ENCODE peak calls at places on chromosomes 11 and 22, in four cellular contexts. V is AML-193, Z is mesenchymal stem cell, S is OCI-M1. E is an unnamed sample.

GRCh38 chr11:117315285-117316196 is 515 bp downstream of the BACE1 start:
- DNase-seq in V (no peak), Z (peak; percentile 32), S (no peak), E (peak; percentile 17)

GRCh38 chr11:8338138-8338537 is 74.5 kb upstream of the LMO1 start:
- DNase-seq in V (no peak), Z (peak; percentile 41), S (peak; percentile 51), E (peak; percentile 29)

GRCh38 chr11:76626921-76627391 is 43.6 kb downstream of the LRRC32 start:
- DNase-seq in V (peak; percentile 66), Z (peak; percentile 19), S (peak; percentile 86), E (no peak)

GRCh38 chr11:61961570-61962212 is 5.7 kb downstream of the FTH1 start:
- DNase-seq in V (no peak), Z (peak; percentile 64), S (no peak), E (no peak)

GRCh38 chr11:104033134-104033533 is 3.3 kb upstream of the DDI1 start:
- DNase-seq in V (no peak), Z (peak; percentile 84), S (no peak), E (peak; percentile 9)

GRCh38 chr11:134028368-134028920 is 40.4 kb upstream of the JAM3 start:
- DNase-seq in V (no peak), Z (no peak), S (no peak), E (no peak)

GRCh38 chr22:17814830-17815229 is 40.6 kb upstream of the BID start:
- DNase-seq in V (no peak), Z (no peak), S (no peak), E (no peak)

GRCh38 chr22:43818981-43819690 is 7.0 kb upstream of the EFCAB6 start:
- DNase-seq in V (no peak), Z (no peak), S (no peak), E (no peak)

GRCh38 chr11:70715166-70715565 is 316.8 kb downstream of the CTTN start:
- DNase-seq in V (no peak), Z (no peak), S (no peak), E (no peak)

GRCh38 chr22:49244466-49245420 is 582.9 kb downstream of the BRD1 start:
- DNase-seq in V (no peak), Z (no peak), S (no peak), E (no peak)

GRCh38 chr22:17586831-17587440 is 23.6 kb downstream of the SLC25A18 start:
- DNase-seq in V (no peak), Z (no peak), S (no peak), E (no peak)

GRCh38 chr11:101482556-101483124 is 101.2 kb downstream of the TRPC6 start:
- DNase-seq in V (no peak), Z (no peak), S (no peak), E (no peak)

GRCh38 chr22:23055448-23056179 is 14.7 kb upstream of the GNAZ start:
- DNase-seq in V (no peak), Z (no peak), S (no peak), E (no peak)

GRCh38 chr11:96045622-96046456 is 121.9 kb upstream of the MTMR2 start:
- DNase-seq in V (no peak), Z (peak; percentile 40), S (no peak), E (peak; percentile 47)

GRCh38 chr22:20034143-20034542 is 13.2 kb downstream of the TANGO2 start:
- DNase-seq in V (no peak), Z (no peak), S (no peak), E (no peak)

GRCh38 chr11:112507281-112507680 is 246.6 kb upstream of the PLET1 start:
- DNase-seq in V (no peak), Z (no peak), S (no peak), E (no peak)

GRCh38 chr22:23621082-23621780 is 10.9 kb downstream of the DRICH1 start:
- DNase-seq in V (no peak), Z (no peak), S (no peak), E (no peak)

GRCh38 chr22:42914511-42915076 is 57.5 kb upstream of the ARFGAP3 start:
- DNase-seq in V (no peak), Z (no peak), S (no peak), E (no peak)

GRCh38 chr11:93080146-93080759 is 110.8 kb downstream of the MTNR1B start:
- DNase-seq in V (no peak), Z (no peak), S (no peak), E (no peak)

GRCh38 chr11:65973439-65974110 is 12.0 kb downstream of the SART1 start:
- DNase-seq in V (no peak), Z (no peak), S (no peak), E (no peak)

GRCh38 chr11:116517584-116517983 is 255.2 kb downstream of the BUD13 start:
- DNase-seq in V (no peak), Z (no peak), S (no peak), E (no peak)

GRCh38 chr11:57379732-57380131 is 1.2 kb downstream of the PRG3 start:
- DNase-seq in V (no peak), Z (peak; percentile 34), S (peak; percentile 20), E (peak; percentile 25)

GRCh38 chr11:80163011-80163410 is 722.2 kb upstream of the TENM4 start:
- DNase-seq in V (no peak), Z (peak; percentile 72), S (no peak), E (no peak)

GRCh38 chr11:120425527-120425926 is 86.0 kb upstream of the GRIK4 start:
- DNase-seq in V (no peak), Z (no peak), S (peak; percentile 74), E (peak; percentile 34)